ENCODE peak calls at places on chromosomes 4 and X, in nine cellular contexts. O, Q, D, I, J, P, T, G and C are unnamed samples.

GRCh38 chr4:2433609-2434350 is 15.0 kb downstream of the CFAP99 start:
- DNase-seq in O (no peak), J (no peak), G (no peak), T (no peak), Q (no peak), I (no peak), P (no peak), D (no peak), C (no peak)

GRCh38 chr4:123593655-123594054 is 197.1 kb downstream of the SPRY1 start:
- DNase-seq in P (no peak), Q (no peak), D (no peak), J (no peak), T (no peak), I (no peak), G (no peak), O (no peak), C (no peak)

GRCh38 chr4:57132746-57133142 is 22.6 kb upstream of the IGFBP7 start:
- DNase-seq in O (no peak), Q (no peak), D (no peak), T (no peak), J (no peak), G (no peak), P (no peak), I (no peak), C (no peak)

GRCh38 chrX:48920713-48921104 is 1.9 kb upstream of the PIM2 start:
- DNase-seq in O (no peak), P (no peak), I (no peak), D (no peak), J (no peak), G (no peak), T (no peak), Q (no peak), C (no peak)

GRCh38 chrX:111881715-111882114 is 5.7 kb downstream of the TRPC5OS start:
- DNase-seq in T (no peak), D (no peak), Q (no peak), I (no peak), P (no peak), G (no peak), J (no peak), O (no peak), C (no peak)

GRCh38 chrX:27186671-27187070 is 276.5 kb downstream of the PPP4R3C start:
- DNase-seq in D (peak), P (no peak), G (no peak), T (no peak), Q (peak), I (peak), O (peak), J (no peak), C (no peak)

GRCh38 chr4:142614621-142615323 is 231.3 kb downstream of the INPP4B start:
- DNase-seq in G (no peak), P (no peak), J (no peak), T (no peak), Q (no peak), I (no peak), D (peak), O (no peak), C (no peak)

GRCh38 chr4:151727365-151727764 is 33.4 kb downstream of the GATB start:
- DNase-seq in P (no peak), O (no peak), I (no peak), T (no peak), J (peak), D (no peak), Q (no peak), G (no peak), C (no peak)

GRCh38 chr4:42080284-42080683 is 72.2 kb downstream of the BEND4 start:
- DNase-seq in G (no peak), Q (peak), P (no peak), I (no peak), J (no peak), T (no peak), O (no peak), D (no peak), C (no peak)

GRCh38 chr4:40157444-40157843 is 39.4 kb upstream of the RHOH start:
- DNase-seq in T (no peak), D (no peak), Q (no peak), G (no peak), P (no peak), O (no peak), J (no peak), I (no peak), C (no peak)

GRCh38 chrX:118347131-118347530 is 1.2 kb downstream of the WDR44 start:
- DNase-seq in I (no peak), D (peak), Q (peak), P (no peak), O (no peak), J (peak), T (no peak), G (no peak), C (no peak)

DNA sequence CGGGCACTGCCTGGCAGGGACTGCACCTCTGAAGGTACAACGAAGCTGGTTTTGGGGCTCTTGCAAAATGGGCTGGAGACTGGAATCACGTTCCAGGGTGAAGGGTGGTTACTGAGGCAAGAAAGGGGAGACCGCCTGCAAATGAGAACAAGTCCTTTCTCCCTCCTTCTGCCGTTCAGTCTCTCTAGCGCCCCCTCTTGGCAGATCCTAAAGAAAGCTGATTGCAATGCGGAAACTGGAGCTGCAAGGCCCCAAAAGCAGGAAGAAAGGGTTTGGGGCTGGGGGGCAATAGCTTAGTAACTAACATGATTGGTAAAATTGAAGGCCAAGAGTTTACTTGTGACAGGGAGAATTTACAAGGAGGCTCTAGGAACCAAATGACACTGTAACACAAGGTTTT is 222.6 kb upstream of the HAND2 start:
- DNase-seq in P (no peak), I (peak), D (no peak), G (no peak), T (no peak), O (peak), J (no peak), Q (peak), C (peak)
- TF ChIP-seq CTCF in P (no peak), I (peak), D (peak), G (no peak), T (no peak), O (peak), J (peak), Q (peak), C (peak)

GRCh38 chr4:67549123-67549522 is 3.8 kb upstream of the CENPC start:
- DNase-seq in O (peak), P (no peak), D (no peak), J (peak), G (no peak), Q (peak), I (no peak), T (no peak), C (no peak)
- TF ChIP-seq CTCF in O (peak), P (peak), D (no peak), J (peak), G (peak), Q (peak), I (no peak), T (peak), C (no peak)

GRCh38 chrX:70672326-70672725 is 227.7 kb downstream of the DLG3 start:
- DNase-seq in O (no peak), T (no peak), P (no peak), Q (no peak), D (no peak), J (no peak), G (no peak), I (no peak), C (no peak)

DNA sequence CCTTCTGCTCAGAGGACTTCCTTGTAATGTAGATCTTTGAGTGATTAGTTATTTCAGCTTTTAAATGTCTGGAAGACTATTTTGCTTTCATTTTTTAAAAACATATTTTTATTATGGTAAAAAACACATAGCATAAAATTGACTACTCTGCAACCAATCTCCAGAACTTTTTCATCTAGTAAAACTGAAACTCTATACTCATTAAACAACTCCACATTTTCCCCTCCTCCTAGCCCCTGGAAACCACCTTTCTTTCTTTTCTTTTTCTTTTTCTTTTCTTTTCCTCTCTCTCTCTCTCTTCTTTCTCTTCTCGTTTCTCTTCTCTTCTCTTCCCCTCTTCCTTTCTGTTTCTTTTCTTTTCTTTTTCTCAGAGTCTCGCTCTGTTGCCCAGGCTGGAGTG is 230.6 kb downstream of the DLG3 start:
- DNase-seq in Q (no peak), T (no peak), G (no peak), I (no peak), D (no peak), J (no peak), P (no peak), O (no peak), C (no peak)
- TF ChIP-seq CTCF in Q (no peak), T (no peak), G (no peak), I (no peak), D (no peak), J (no peak), P (no peak), O (no peak), C (no peak)

DNA sequence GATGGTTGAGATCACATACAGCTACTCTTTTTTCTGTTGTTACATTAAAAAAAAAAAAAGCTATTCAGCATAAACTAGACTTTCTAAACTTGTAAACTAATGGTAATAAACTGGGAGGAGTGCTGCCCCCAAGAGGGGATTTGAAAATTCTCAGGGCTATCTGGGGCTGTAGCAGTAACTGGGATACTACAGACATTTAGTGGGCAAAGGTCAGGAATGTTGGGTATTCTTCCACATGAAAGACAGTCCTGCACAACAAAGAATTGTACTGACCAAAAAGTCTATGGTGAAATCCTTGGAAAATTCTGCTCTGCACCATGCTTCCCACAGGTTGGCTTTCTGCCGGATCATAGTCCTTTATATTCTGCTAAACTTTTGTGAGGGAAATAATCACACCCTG is 232.6 kb upstream of the BOD1L1 start:
- DNase-seq in I (no peak), G (no peak), O (no peak), J (no peak), Q (no peak), T (no peak), D (no peak), P (no peak), C (no peak)
- TF ChIP-seq CTCF in I (no peak), G (no peak), O (no peak), J (no peak), Q (no peak), T (no peak), D (peak), P (no peak), C (no peak)

DNA sequence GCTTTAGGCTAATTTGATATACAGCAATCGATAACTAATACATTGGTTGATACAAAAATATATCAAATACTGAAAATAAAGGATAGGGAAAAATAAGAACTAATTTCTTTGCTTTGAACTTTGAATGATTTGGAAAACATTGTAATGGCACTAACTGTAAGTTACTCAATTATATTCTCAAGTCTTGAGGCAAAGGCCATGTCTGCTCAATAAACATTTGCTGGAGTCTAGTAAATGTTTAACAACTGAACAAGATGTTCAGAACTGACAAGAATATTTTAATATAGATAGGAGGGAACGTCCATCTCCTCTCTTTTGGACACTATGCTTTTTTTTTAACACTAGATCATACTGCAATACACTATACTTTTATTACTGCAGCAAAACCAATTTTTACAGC is 76.3 kb downstream of the PRSS12 start:
- DNase-seq in I (no peak), O (no peak), T (no peak), Q (no peak), G (no peak), D (no peak), P (no peak), J (no peak), C (no peak)
- TF ChIP-seq CTCF in I (no peak), O (no peak), T (no peak), Q (no peak), G (no peak), D (no peak), P (no peak), J (no peak), C (no peak)

DNA sequence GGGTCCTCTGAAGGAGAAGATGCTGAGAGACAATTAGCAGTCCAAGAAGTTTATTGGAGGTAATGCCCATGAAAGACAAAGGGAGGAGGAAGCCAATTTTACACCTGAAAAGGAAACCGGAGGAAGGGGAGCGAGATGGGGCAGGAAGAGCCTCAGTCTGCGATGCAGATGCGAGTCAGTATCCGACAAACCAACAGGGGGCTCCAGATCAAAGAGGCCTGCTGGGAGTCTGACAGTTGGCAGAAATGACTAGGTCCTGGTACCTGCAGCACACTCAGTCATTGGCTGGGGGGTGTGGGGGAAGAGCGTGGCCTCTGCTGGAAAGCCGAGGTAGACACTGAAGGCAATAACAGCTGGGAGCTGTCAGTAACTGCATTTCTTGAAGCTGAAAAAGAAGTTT is 231.1 kb upstream of the CENPE start:
- DNase-seq in P (no peak), Q (peak), O (peak), I (no peak), T (no peak), G (no peak), D (no peak), J (no peak), C (peak)
- TF ChIP-seq CTCF in P (no peak), Q (peak), O (no peak), I (no peak), T (no peak), G (no peak), D (no peak), J (no peak), C (peak)

GRCh38 chrX:134377537-134377936 is 82.4 kb upstream of the HPRT1 start:
- DNase-seq in I (peak), G (no peak), T (peak), Q (no peak), J (no peak), D (peak), O (no peak), P (no peak), C (no peak)
- TF ChIP-seq CTCF in I (no peak), G (peak), T (peak), Q (peak), J (peak), D (peak), O (no peak), P (peak), C (no peak)

GRCh38 chr4:163609046-163609445 is 114.6 kb downstream of the TMA16 start:
- DNase-seq in Q (no peak), J (no peak), P (no peak), D (no peak), T (no peak), I (no peak), O (no peak), G (no peak), C (no peak)

GRCh38 chr4:163611784-163612445 is 117.4 kb downstream of the TMA16 start:
- DNase-seq in P (no peak), T (no peak), G (no peak), I (no peak), Q (no peak), J (no peak), O (no peak), D (no peak), C (no peak)

GRCh38 chr4:163610642-163611041 is 116.2 kb downstream of the TMA16 start:
- DNase-seq in T (no peak), G (no peak), Q (no peak), I (no peak), P (no peak), D (no peak), O (no peak), J (no peak), C (no peak)

GRCh38 chr4:163612762-163613161 is 118.3 kb downstream of the TMA16 start:
- DNase-seq in T (no peak), P (no peak), Q (no peak), D (no peak), J (no peak), G (no peak), I (no peak), O (no peak), C (no peak)

GRCh38 chr4:163611172-163611571 is 116.7 kb downstream of the TMA16 start:
- DNase-seq in G (no peak), J (no peak), D (no peak), T (peak), I (no peak), P (no peak), O (no peak), Q (no peak), C (no peak)
- TF ChIP-seq CTCF in G (no peak), J (no peak), D (no peak), T (peak), I (no peak), P (no peak), O (no peak), Q (no peak), C (no peak)

GRCh38 chr4:23856630-23857029 is 33.2 kb downstream of the PPARGC1A start:
- DNase-seq in Q (no peak), O (no peak), T (no peak), J (no peak), I (peak), P (no peak), D (no peak), G (no peak), C (no peak)

GRCh38 chr4:23861897-23862296 is 27.9 kb downstream of the PPARGC1A start:
- DNase-seq in D (no peak), Q (no peak), J (no peak), G (no peak), O (no peak), I (no peak), P (no peak), T (no peak), C (no peak)

GRCh38 chr4:23853986-23854385 is 35.9 kb downstream of the PPARGC1A start:
- DNase-seq in G (no peak), I (no peak), O (no peak), T (no peak), Q (no peak), P (no peak), D (no peak), J (no peak), C (no peak)

GRCh38 chr4:23855912-23856605 is 33.8 kb downstream of the PPARGC1A start:
- DNase-seq in P (no peak), D (peak), O (no peak), J (no peak), G (no peak), I (peak), T (no peak), Q (no peak), C (no peak)

DNA sequence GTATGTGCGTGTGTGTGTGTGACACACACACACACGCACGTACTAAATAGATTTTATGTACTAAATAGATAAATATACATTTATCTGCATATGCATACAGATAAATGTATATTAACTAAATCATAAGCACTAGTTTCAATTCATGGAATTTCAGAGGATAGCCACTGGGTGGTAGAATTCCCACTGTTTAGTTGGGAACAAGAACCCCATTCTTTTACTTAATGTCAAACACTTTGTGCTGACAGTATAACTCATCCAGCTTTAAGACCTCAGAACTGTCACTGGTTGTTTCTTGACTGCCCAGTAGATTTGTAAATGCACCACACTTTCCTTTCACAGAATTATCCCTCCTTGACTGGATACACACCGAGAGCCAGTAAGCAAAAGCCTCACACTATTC is 32.5 kb downstream of the PPARGC1A start:
- DNase-seq in P (no peak), I (no peak), G (no peak), Q (no peak), T (no peak), O (no peak), D (peak), J (no peak), C (no peak)
- TF ChIP-seq CTCF in P (no peak), I (no peak), G (no peak), Q (no peak), T (no peak), O (no peak), D (peak), J (no peak), C (no peak)